ENCODE peak calls at places on chromosomes 3 and 15, in eight cellular contexts. R is cardiac fibroblast; A is stimulated activated CD4-positive, alpha-beta T cell treated with anti-CD3 and anti-CD28 coated beads, Interleukin-4, amount 100 ng/mL, for 4 hours; I is left colon; T is retina; K is GOT3; B is NCI-H1105 treated with DMSO at 0.1 percent for 48 hours; S is NCI-H1694. E is an unnamed sample.

GRCh38 chr3:52372822-52373504 is 56.8 kb downstream of the DNAH1 start:
- DNase-seq in A (peak), B (no peak), I (peak), T (no peak), R (no peak), S (no peak), K (no peak), E (peak)

GRCh38 chr3:196772102-196772501 is 32.4 kb downstream of the PAK2 start:
- DNase-seq in T (no peak), B (no peak), A (no peak), I (no peak), R (no peak), S (no peak), K (no peak), E (peak)

GRCh38 chr15:81038975-81039607 is 38.4 kb downstream of the TLNRD1 start:
- DNase-seq in T (no peak), K (no peak), R (peak), B (no peak), A (no peak), S (no peak), I (no peak), E (no peak)

GRCh38 chr3:73405853-73406252 is 218.9 kb downstream of the PDZRN3 start:
- DNase-seq in B (no peak), I (no peak), T (no peak), A (no peak), K (no peak), S (no peak), R (peak), E (no peak)

GRCh38 chr3:10707984-10708868 is 107.8 kb upstream of the SLC6A11 start:
- DNase-seq in B (peak), A (no peak), I (no peak), R (no peak), S (no peak), K (no peak), T (peak), E (no peak)

GRCh38 chr15:58147151-58147550 is 9.0 kb downstream of the AQP9 start:
- DNase-seq in S (no peak), I (no peak), R (no peak), A (no peak), B (peak), T (peak), K (no peak), E (no peak)

GRCh38 chr3:48157215-48157840 is 30.9 kb downstream of the CDC25A start:
- DNase-seq in K (no peak), R (peak), I (no peak), T (no peak), S (no peak), B (no peak), A (no peak), E (no peak)

GRCh38 chr3:100891033-100891432 is 102.2 kb downstream of the ABI3BP start:
- DNase-seq in T (no peak), S (no peak), A (no peak), B (no peak), R (peak), K (no peak), I (no peak), E (no peak)

GRCh38 chr3:155548194-155548593 is 196.7 kb downstream of the PLCH1 start:
- DNase-seq in K (no peak), T (no peak), I (no peak), R (no peak), A (no peak), B (no peak), S (no peak), E (no peak)

GRCh38 chr3:86967062-86967461 is 23.9 kb downstream of the VGLL3 start:
- DNase-seq in R (no peak), A (no peak), S (no peak), I (no peak), T (peak), B (peak), K (no peak), E (no peak)

GRCh38 chr3:177620073-177620472 is 422.8 kb upstream of the TBL1XR1 start:
- DNase-seq in S (no peak), B (no peak), R (no peak), K (no peak), T (no peak), A (no peak), I (no peak), E (no peak)

GRCh38 chr3:98343647-98344507 is 9.8 kb upstream of the OR5K4 start:
- DNase-seq in R (peak), A (no peak), B (peak), T (no peak), K (no peak), S (peak), I (peak), E (peak)

GRCh38 chr3:105118905-105119304 is 247.8 kb upstream of the ALCAM start:
- DNase-seq in T (no peak), I (no peak), K (no peak), B (no peak), S (no peak), A (no peak), R (peak), E (no peak)

GRCh38 chr15:63497642-63498100 is 6.7 kb upstream of the USP3 start:
- DNase-seq in S (no peak), R (no peak), A (no peak), K (no peak), B (no peak), I (peak), T (no peak), E (no peak)

GRCh38 chr15:92582206-92582605 is 73.4 kb downstream of the FAM174B start:
- DNase-seq in A (no peak), S (no peak), B (no peak), I (no peak), T (no peak), R (no peak), K (no peak), E (no peak)

GRCh38 chr15:41870689-41871081 is 23.2 kb downstream of the SPTBN5 start:
- DNase-seq in T (no peak), K (peak), S (no peak), B (no peak), A (peak), R (peak), I (no peak), E (no peak)

GRCh38 chr3:157117875-157118654 is 41.9 kb downstream of the CCNL1 start:
- DNase-seq in I (no peak), R (no peak), B (no peak), K (no peak), S (no peak), A (no peak), T (no peak), E (no peak)

GRCh38 chr15:96338772-96339661 is 8.5 kb downstream of the NR2F2 start:
- DNase-seq in R (peak), K (no peak), A (no peak), S (no peak), B (no peak), T (peak), I (no peak), E (no peak)